ENCODE peak calls at places on chromosomes 2 and 18, in seven cellular contexts. One of them, this sample, is unnamed.

GRCh38 chr2:136117391-136117841 is 533 bp downstream of the CXCR4 start:
- DNase-seq in mesenchymal stem cell: peak; percentile 34
- DNase-seq in CD4-positive, CD25-positive, alpha-beta regulatory T cell: no peak
- DNase-seq in RWPE2: no peak
- DNase-seq in astrocyte: peak; percentile 36
- DNase-seq in prostate gland: no peak
- DNase-seq in heart right ventricle: peak; percentile 49
- DNase-seq in this sample: peak; percentile 58

GRCh38 chr18:57844319-57844718 is 41.2 kb upstream of the ATP8B1 start:
- DNase-seq in mesenchymal stem cell: no peak
- DNase-seq in prostate gland: no peak
- DNase-seq in heart right ventricle: no peak
- DNase-seq in CD4-positive, CD25-positive, alpha-beta regulatory T cell: no peak
- DNase-seq in RWPE2: no peak
- DNase-seq in astrocyte: no peak
- DNase-seq in this sample: no peak

GRCh38 chr2:43460141-43460540 is 135.7 kb downstream of the THADA start:
- DNase-seq in CD4-positive, CD25-positive, alpha-beta regulatory T cell: no peak
- DNase-seq in astrocyte: no peak
- DNase-seq in mesenchymal stem cell: no peak
- DNase-seq in heart right ventricle: no peak
- DNase-seq in prostate gland: no peak
- DNase-seq in RWPE2: no peak
- DNase-seq in this sample: no peak

GRCh38 chr2:131055169-131056065 is 37.8 kb downstream of the FAM168B start:
- DNase-seq in prostate gland: no peak
- DNase-seq in RWPE2: no peak
- DNase-seq in mesenchymal stem cell: no peak
- DNase-seq in heart right ventricle: no peak
- DNase-seq in astrocyte: peak; percentile 65
- DNase-seq in CD4-positive, CD25-positive, alpha-beta regulatory T cell: no peak
- DNase-seq in this sample: no peak

GRCh38 chr2:109632158-109632789 is 18.1 kb downstream of the SOWAHC start:
- DNase-seq in RWPE2: no peak
- DNase-seq in CD4-positive, CD25-positive, alpha-beta regulatory T cell: no peak
- DNase-seq in astrocyte: no peak
- DNase-seq in prostate gland: no peak
- DNase-seq in heart right ventricle: no peak
- DNase-seq in mesenchymal stem cell: no peak
- DNase-seq in this sample: no peak

GRCh38 chr2:18626256-18626668 is 36.9 kb upstream of the NT5C1B start:
- DNase-seq in RWPE2: no peak
- DNase-seq in prostate gland: no peak
- DNase-seq in heart right ventricle: no peak
- DNase-seq in astrocyte: peak; percentile 51
- DNase-seq in CD4-positive, CD25-positive, alpha-beta regulatory T cell: no peak
- DNase-seq in mesenchymal stem cell: peak; percentile 39
- DNase-seq in this sample: no peak

GRCh38 chr2:136129601-136130000 is 11.7 kb upstream of the CXCR4 start:
- DNase-seq in astrocyte: no peak
- DNase-seq in heart right ventricle: no peak
- DNase-seq in prostate gland: no peak
- DNase-seq in RWPE2: no peak
- DNase-seq in mesenchymal stem cell: no peak
- DNase-seq in CD4-positive, CD25-positive, alpha-beta regulatory T cell: peak; percentile 88
- DNase-seq in this sample: no peak

GRCh38 chr2:42850016-42850805 is 57.8 kb upstream of the HAAO start:
- DNase-seq in mesenchymal stem cell: no peak
- DNase-seq in RWPE2: no peak
- DNase-seq in astrocyte: no peak
- DNase-seq in prostate gland: no peak
- DNase-seq in CD4-positive, CD25-positive, alpha-beta regulatory T cell: no peak
- DNase-seq in heart right ventricle: no peak
- DNase-seq in this sample: no peak

GRCh38 chr2:20604401-20604911 is 46.4 kb downstream of the HS1BP3 start:
- DNase-seq in astrocyte: no peak
- DNase-seq in heart right ventricle: peak; percentile 5
- DNase-seq in mesenchymal stem cell: no peak
- DNase-seq in prostate gland: no peak
- DNase-seq in RWPE2: peak; percentile 19
- DNase-seq in CD4-positive, CD25-positive, alpha-beta regulatory T cell: no peak
- DNase-seq in this sample: peak; percentile 12

GRCh38 chr2:3738454-3738853 is 35.1 kb downstream of the DCDC2C start:
- DNase-seq in mesenchymal stem cell: peak; percentile 1
- DNase-seq in heart right ventricle: no peak
- DNase-seq in RWPE2: no peak
- DNase-seq in prostate gland: no peak
- DNase-seq in astrocyte: no peak
- DNase-seq in CD4-positive, CD25-positive, alpha-beta regulatory T cell: no peak
- DNase-seq in this sample: no peak

GRCh38 chr2:236665572-236666118 is 96.0 kb downstream of the ACKR3 start:
- DNase-seq in heart right ventricle: no peak
- DNase-seq in CD4-positive, CD25-positive, alpha-beta regulatory T cell: no peak
- DNase-seq in prostate gland: no peak
- DNase-seq in astrocyte: peak; percentile 42
- DNase-seq in RWPE2: no peak
- DNase-seq in mesenchymal stem cell: no peak
- DNase-seq in this sample: no peak

GRCh38 chr2:18149660-18150246 is 271.3 kb downstream of the KCNS3 start:
- DNase-seq in mesenchymal stem cell: peak; percentile 60
- DNase-seq in prostate gland: no peak
- DNase-seq in RWPE2: no peak
- DNase-seq in astrocyte: no peak
- DNase-seq in heart right ventricle: no peak
- DNase-seq in CD4-positive, CD25-positive, alpha-beta regulatory T cell: no peak
- DNase-seq in this sample: no peak

GRCh38 chr2:105256431-105257047 is 15.0 kb downstream of the GPR45 start:
- DNase-seq in prostate gland: no peak
- DNase-seq in astrocyte: peak; percentile 25
- DNase-seq in mesenchymal stem cell: no peak
- DNase-seq in heart right ventricle: no peak
- DNase-seq in CD4-positive, CD25-positive, alpha-beta regulatory T cell: no peak
- DNase-seq in RWPE2: no peak
- DNase-seq in this sample: no peak

GRCh38 chr2:169838743-169839489 is 11.7 kb downstream of the UBR3 start:
- DNase-seq in prostate gland: no peak
- DNase-seq in RWPE2: no peak
- DNase-seq in mesenchymal stem cell: no peak
- DNase-seq in heart right ventricle: no peak
- DNase-seq in CD4-positive, CD25-positive, alpha-beta regulatory T cell: no peak
- DNase-seq in astrocyte: no peak
- DNase-seq in this sample: no peak

GRCh38 chr2:228646061-228646460 is 464.6 kb upstream of the SPHKAP start:
- DNase-seq in mesenchymal stem cell: no peak
- DNase-seq in CD4-positive, CD25-positive, alpha-beta regulatory T cell: no peak
- DNase-seq in astrocyte: peak; percentile 2
- DNase-seq in RWPE2: no peak
- DNase-seq in prostate gland: no peak
- DNase-seq in heart right ventricle: no peak
- DNase-seq in this sample: no peak

GRCh38 chr2:231463698-231464575 is at the start of gene NCL:
- DNase-seq in CD4-positive, CD25-positive, alpha-beta regulatory T cell: peak; percentile 91
- DNase-seq in mesenchymal stem cell: peak; percentile 99
- DNase-seq in prostate gland: peak; percentile 74
- DNase-seq in heart right ventricle: peak; percentile 84
- DNase-seq in astrocyte: peak; percentile 94
- DNase-seq in RWPE2: peak; percentile 96
- DNase-seq in this sample: peak; percentile 94

GRCh38 chr18:36066731-36067117 is 635 bp downstream of the RPRD1A start:
- DNase-seq in prostate gland: no peak
- DNase-seq in CD4-positive, CD25-positive, alpha-beta regulatory T cell: no peak
- DNase-seq in astrocyte: no peak
- DNase-seq in mesenchymal stem cell: no peak
- DNase-seq in RWPE2: no peak
- DNase-seq in heart right ventricle: no peak
- DNase-seq in this sample: no peak

GRCh38 chr18:65227970-65228369 is 522.8 kb upstream of the CDH7 start:
- DNase-seq in astrocyte: no peak
- DNase-seq in RWPE2: no peak
- DNase-seq in prostate gland: no peak
- DNase-seq in CD4-positive, CD25-positive, alpha-beta regulatory T cell: no peak
- DNase-seq in mesenchymal stem cell: no peak
- DNase-seq in heart right ventricle: no peak
- DNase-seq in this sample: no peak

GRCh38 chr2:45223531-45223930 is 214.3 kb upstream of the SIX2 start:
- DNase-seq in mesenchymal stem cell: no peak
- DNase-seq in CD4-positive, CD25-positive, alpha-beta regulatory T cell: no peak
- DNase-seq in RWPE2: no peak
- DNase-seq in heart right ventricle: no peak
- DNase-seq in prostate gland: no peak
- DNase-seq in astrocyte: no peak
- DNase-seq in this sample: no peak

GRCh38 chr2:235493775-235494715 is at the start of gene AGAP1:
- DNase-seq in astrocyte: peak; percentile 64
- DNase-seq in CD4-positive, CD25-positive, alpha-beta regulatory T cell: no peak
- DNase-seq in mesenchymal stem cell: peak; percentile 86
- DNase-seq in RWPE2: no peak
- DNase-seq in heart right ventricle: peak; percentile 92
- DNase-seq in prostate gland: peak; percentile 88
- DNase-seq in this sample: peak; percentile 92

GRCh38 chr2:20443276-20443920 is 3.5 kb upstream of the RHOB start:
- DNase-seq in mesenchymal stem cell: peak; percentile 60
- DNase-seq in RWPE2: no peak
- DNase-seq in prostate gland: no peak
- DNase-seq in heart right ventricle: no peak
- DNase-seq in CD4-positive, CD25-positive, alpha-beta regulatory T cell: peak; percentile 29
- DNase-seq in astrocyte: no peak
- DNase-seq in this sample: no peak

GRCh38 chr2:61288070-61288841 is 126.3 kb downstream of the C2orf74 start:
- DNase-seq in RWPE2: no peak
- DNase-seq in astrocyte: no peak
- DNase-seq in CD4-positive, CD25-positive, alpha-beta regulatory T cell: no peak
- DNase-seq in prostate gland: no peak
- DNase-seq in heart right ventricle: no peak
- DNase-seq in mesenchymal stem cell: no peak
- DNase-seq in this sample: no peak

GRCh38 chr18:61833978-61834377 is 58.8 kb downstream of the RNF152 start:
- DNase-seq in CD4-positive, CD25-positive, alpha-beta regulatory T cell: no peak
- DNase-seq in RWPE2: no peak
- DNase-seq in mesenchymal stem cell: peak; percentile 62
- DNase-seq in heart right ventricle: no peak
- DNase-seq in prostate gland: no peak
- DNase-seq in astrocyte: peak; percentile 33
- DNase-seq in this sample: no peak

GRCh38 chr18:79510731-79511141 is 115.0 kb downstream of the NFATC1 start:
- DNase-seq in astrocyte: no peak
- DNase-seq in CD4-positive, CD25-positive, alpha-beta regulatory T cell: no peak
- DNase-seq in prostate gland: no peak
- DNase-seq in RWPE2: peak; percentile 42
- DNase-seq in mesenchymal stem cell: no peak
- DNase-seq in heart right ventricle: no peak
- DNase-seq in this sample: peak; percentile 32

GRCh38 chr2:1717129-1717528 is 27.2 kb downstream of the PXDN start:
- DNase-seq in heart right ventricle: peak; percentile 32
- DNase-seq in prostate gland: peak; percentile 91
- DNase-seq in RWPE2: no peak
- DNase-seq in mesenchymal stem cell: no peak
- DNase-seq in CD4-positive, CD25-positive, alpha-beta regulatory T cell: no peak
- DNase-seq in astrocyte: peak; percentile 76
- DNase-seq in this sample: no peak

GRCh38 chr2:45849491-45850283 is 198.2 kb downstream of the PRKCE start:
- DNase-seq in RWPE2: no peak
- DNase-seq in heart right ventricle: no peak
- DNase-seq in astrocyte: peak; percentile 67
- DNase-seq in CD4-positive, CD25-positive, alpha-beta regulatory T cell: no peak
- DNase-seq in mesenchymal stem cell: peak; percentile 39
- DNase-seq in prostate gland: no peak
- DNase-seq in this sample: no peak

GRCh38 chr18:73283788-73284187 is 416.0 kb upstream of the NETO1 start:
- DNase-seq in mesenchymal stem cell: peak; percentile 82
- DNase-seq in prostate gland: no peak
- DNase-seq in CD4-positive, CD25-positive, alpha-beta regulatory T cell: no peak
- DNase-seq in RWPE2: no peak
- DNase-seq in astrocyte: peak; percentile 73
- DNase-seq in heart right ventricle: no peak
- DNase-seq in this sample: no peak

GRCh38 chr2:148817210-148817708 is 57.8 kb upstream of the KIF5C start:
- DNase-seq in heart right ventricle: no peak
- DNase-seq in prostate gland: no peak
- DNase-seq in CD4-positive, CD25-positive, alpha-beta regulatory T cell: no peak
- DNase-seq in mesenchymal stem cell: peak; percentile 31
- DNase-seq in RWPE2: no peak
- DNase-seq in astrocyte: no peak
- DNase-seq in this sample: no peak
- H3K4me3 ChIP-seq in heart right ventricle: peak overlapping the region; percentile 38
- H3K4me3 ChIP-seq in prostate gland: no peak overlapping the region
- H3K4me3 ChIP-seq in CD4-positive, CD25-positive, alpha-beta regulatory T cell: no peak overlapping the region
- H3K4me3 ChIP-seq in mesenchymal stem cell: peak overlapping the region; percentile 71
- H3K4me3 ChIP-seq in RWPE2: no peak overlapping the region
- H3K4me3 ChIP-seq in astrocyte: no peak overlapping the region
- H3K4me3 ChIP-seq in this sample: no peak overlapping the region

GRCh38 chr2:29522951-29523669 is 398.3 kb downstream of the ALK start:
- DNase-seq in astrocyte: peak; percentile 63
- DNase-seq in prostate gland: no peak
- DNase-seq in RWPE2: no peak
- DNase-seq in heart right ventricle: no peak
- DNase-seq in mesenchymal stem cell: peak; percentile 66
- DNase-seq in CD4-positive, CD25-positive, alpha-beta regulatory T cell: no peak
- DNase-seq in this sample: no peak
- H3K4me3 ChIP-seq in astrocyte: no peak overlapping the region
- H3K4me3 ChIP-seq in prostate gland: no peak overlapping the region
- H3K4me3 ChIP-seq in RWPE2: no peak overlapping the region
- H3K4me3 ChIP-seq in heart right ventricle: no peak overlapping the region
- H3K4me3 ChIP-seq in mesenchymal stem cell: no peak overlapping the region
- H3K4me3 ChIP-seq in CD4-positive, CD25-positive, alpha-beta regulatory T cell: no peak overlapping the region
- H3K4me3 ChIP-seq in this sample: no peak overlapping the region

GRCh38 chr2:240986787-240987411 is 11.5 kb upstream of the SNED1 start:
- DNase-seq in CD4-positive, CD25-positive, alpha-beta regulatory T cell: no peak
- DNase-seq in mesenchymal stem cell: peak; percentile 36
- DNase-seq in astrocyte: peak; percentile 24
- DNase-seq in prostate gland: peak; percentile 67
- DNase-seq in RWPE2: peak; percentile 48
- DNase-seq in heart right ventricle: peak; percentile 70
- DNase-seq in this sample: peak; percentile 76
- H3K4me3 ChIP-seq in CD4-positive, CD25-positive, alpha-beta regulatory T cell: no peak overlapping the region
- H3K4me3 ChIP-seq in mesenchymal stem cell: no peak overlapping the region
- H3K4me3 ChIP-seq in astrocyte: no peak overlapping the region
- H3K4me3 ChIP-seq in prostate gland: no peak overlapping the region
- H3K4me3 ChIP-seq in RWPE2: no peak overlapping the region
- H3K4me3 ChIP-seq in heart right ventricle: no peak overlapping the region
- H3K4me3 ChIP-seq in this sample: no peak overlapping the region

DNA sequence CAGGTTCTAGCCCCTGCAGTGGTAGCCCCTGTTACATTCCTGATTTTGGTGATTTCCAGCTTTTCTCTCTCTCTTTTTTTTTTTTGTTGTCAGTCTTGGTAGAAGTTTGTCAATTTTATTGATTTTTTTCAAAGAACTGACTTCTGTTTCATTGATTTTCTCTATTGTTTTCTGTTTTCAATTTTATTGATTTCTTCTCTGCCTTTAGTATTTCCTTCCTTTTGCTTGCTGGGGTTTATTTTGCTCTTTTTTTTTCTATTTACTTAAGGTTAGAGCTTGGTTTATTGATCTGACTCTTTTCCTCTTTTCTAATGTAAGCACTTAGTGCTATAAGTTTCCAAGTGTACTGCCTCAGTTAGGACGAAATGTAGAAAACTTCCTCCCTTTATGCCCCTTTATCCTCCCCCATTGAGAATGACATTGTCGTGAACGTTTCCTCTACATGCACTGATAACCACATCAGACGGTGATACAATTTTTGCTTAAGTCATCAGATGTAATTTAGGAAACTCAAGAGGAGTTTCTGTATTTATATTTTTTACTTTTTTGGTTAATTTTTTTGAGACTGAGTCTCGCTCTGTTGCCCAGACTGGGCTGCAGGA is 81.1 kb upstream of the HS6ST1 start:
- DNase-seq in heart right ventricle: no peak
- DNase-seq in prostate gland: no peak
- DNase-seq in RWPE2: no peak
- DNase-seq in mesenchymal stem cell: no peak
- DNase-seq in CD4-positive, CD25-positive, alpha-beta regulatory T cell: no peak
- DNase-seq in astrocyte: no peak
- DNase-seq in this sample: no peak
- H3K4me3 ChIP-seq in heart right ventricle: no peak overlapping the region
- H3K4me3 ChIP-seq in prostate gland: no peak overlapping the region
- H3K4me3 ChIP-seq in RWPE2: no peak overlapping the region
- H3K4me3 ChIP-seq in mesenchymal stem cell: no peak overlapping the region
- H3K4me3 ChIP-seq in CD4-positive, CD25-positive, alpha-beta regulatory T cell: no peak overlapping the region
- H3K4me3 ChIP-seq in astrocyte: no peak overlapping the region
- H3K4me3 ChIP-seq in this sample: no peak overlapping the region

This sample was measured in aorta.